ENCODE peak calls at places on chromosome 10, in seven cellular contexts. F, V, N, S, K, R and I are unnamed samples.

GRCh38 chr10:61825617-61826016 is 75.9 kb upstream of the ARID5B start:
- DNase-seq in F (no peak), V (no peak), N (no peak), S (no peak), K (no peak), R (no peak), I (no peak)

GRCh38 chr10:58661902-58662301 is 149.2 kb downstream of the BICC1 start:
- DNase-seq in F (no peak), V (no peak), N (no peak), S (peak), K (no peak), R (no peak), I (no peak)

GRCh38 chr10:126004752-126005151 is 108.4 kb downstream of the FANK1 start:
- DNase-seq in F (peak), V (no peak), N (no peak), S (no peak), K (no peak), R (no peak), I (no peak)

GRCh38 chr10:22315455-22316285 is 518 bp upstream of the COMMD3 start:
- DNase-seq in F (peak), V (peak), N (no peak), S (peak), K (no peak), R (no peak), I (no peak)

GRCh38 chr10:98074315-98074911 is 44.0 kb upstream of the CRTAC1 start:
- DNase-seq in F (no peak), V (peak), N (no peak), S (no peak), K (no peak), R (no peak), I (no peak)

GRCh38 chr10:55263327-55263726 is 462.3 kb upstream of the PCDH15 start:
- DNase-seq in F (no peak), V (no peak), N (no peak), S (no peak), K (no peak), R (no peak), I (no peak)

GRCh38 chr10:62688971-62689700 is 115.4 kb upstream of the ADO start:
- DNase-seq in F (no peak), V (no peak), N (no peak), S (no peak), K (no peak), R (no peak), I (no peak)

GRCh38 chr10:5565671-5566581 is 41.2 kb downstream of the CALML3 start:
- DNase-seq in F (peak), V (peak), N (no peak), S (peak), K (no peak), R (peak), I (no peak)

GRCh38 chr10:110569120-110569519 is 1.6 kb downstream of the SMC3 start:
- DNase-seq in F (no peak), V (no peak), N (no peak), S (no peak), K (no peak), R (no peak), I (no peak)

GRCh38 chr10:71213761-71214440 is 1.5 kb downstream of the UNC5B start:
- DNase-seq in F (peak), V (peak), N (no peak), S (no peak), K (no peak), R (peak), I (no peak)

GRCh38 chr10:92692697-92693533 is 3.2 kb downstream of the HHEX start:
- DNase-seq in F (no peak), V (no peak), N (no peak), S (no peak), K (no peak), R (no peak), I (no peak)

GRCh38 chr10:125153693-125154490 is 6.5 kb downstream of the CTBP2 start:
- DNase-seq in F (no peak), V (no peak), N (no peak), S (no peak), K (no peak), R (no peak), I (no peak)

GRCh38 chr10:68135922-68136718 is 26.8 kb downstream of the MYPN start:
- DNase-seq in F (no peak), V (peak), N (no peak), S (peak), K (no peak), R (no peak), I (no peak)

GRCh38 chr10:99777918-99778716 is 4.3 kb upstream of the ABCC2 start:
- DNase-seq in F (no peak), V (no peak), N (no peak), S (no peak), K (no peak), R (no peak), I (no peak)

GRCh38 chr10:64286533-64286932 is 765.3 kb downstream of the REEP3 start:
- DNase-seq in F (no peak), V (no peak), N (no peak), S (no peak), K (no peak), R (no peak), I (no peak)

GRCh38 chr10:18368681-18369080 is 228.5 kb downstream of the CACNB2 start:
- DNase-seq in F (no peak), V (peak), N (no peak), S (no peak), K (no peak), R (no peak), I (no peak)

GRCh38 chr10:132504501-132505272 is 32.9 kb upstream of the INPP5A start:
- DNase-seq in F (peak), V (no peak), N (no peak), S (no peak), K (no peak), R (peak), I (no peak)

GRCh38 chr10:131736321-131736980 is 164.4 kb upstream of the PPP2R2D start:
- DNase-seq in F (peak), V (no peak), N (no peak), S (no peak), K (no peak), R (peak), I (no peak)

GRCh38 chr10:79098596-79099015 is 29.8 kb downstream of the ZMIZ1 start:
- DNase-seq in F (no peak), V (no peak), N (no peak), S (no peak), K (no peak), R (no peak), I (no peak)

GRCh38 chr10:58137813-58138212 is 129.9 kb downstream of the IPMK start:
- DNase-seq in F (no peak), V (no peak), N (no peak), S (no peak), K (no peak), R (no peak), I (no peak)

GRCh38 chr10:97185326-97186058 is at the start of gene SLIT1:
- DNase-seq in F (no peak), V (no peak), N (no peak), S (no peak), K (no peak), R (no peak), I (no peak)

GRCh38 chr10:61760943-61761824 is 98.5 kb downstream of the CABCOCO1 start:
- DNase-seq in F (no peak), V (peak), N (no peak), S (peak), K (no peak), R (no peak), I (no peak)